ENCODE peak calls at places on chromosomes 12 and 14, in ten cellular contexts. T, S, H, G, I, D, C, B, M and U are unnamed samples.
A peak's percentile ranks its signal among the peaks of the same experiment; 100 is the strongest.

GRCh38 chr14:50272498-50272897 is 39.5 kb downstream of the L2HGDH start:
- DNase-seq in T (no peak), S (no peak), H (no peak), G (no peak), I (no peak), D (no peak), C (no peak), B (no peak), M (no peak), U (no peak)

GRCh38 chr14:68649461-68650189 is 143.2 kb downstream of the ZFP36L1 start:
- DNase-seq in T (no peak), S (no peak), H (no peak), G (no peak), I (no peak), D (no peak), C (peak; percentile 53), B (no peak), M (no peak), U (no peak)

GRCh38 chr14:89870335-89870734 is 84.2 kb downstream of the EFCAB11 start:
- DNase-seq in T (no peak), S (no peak), H (no peak), G (no peak), I (no peak), D (no peak), C (peak; percentile 68), B (no peak), M (no peak), U (no peak)

GRCh38 chr12:550473-551260 is 90.9 kb downstream of the B4GALNT3 start:
- DNase-seq in T (peak; percentile 23), S (peak; percentile 65), H (no peak), G (no peak), I (no peak), D (no peak), C (no peak), B (no peak), M (no peak), U (no peak)

GRCh38 chr14:96592591-96593388 is 90.6 kb downstream of the PAPOLA start:
- DNase-seq in T (no peak), S (no peak), H (no peak), G (peak; percentile 53), I (no peak), D (peak; percentile 35), C (peak; percentile 17), B (no peak), M (no peak), U (peak; percentile 58)

GRCh38 chr14:75046899-75047298 is 4.4 kb downstream of the MLH3 start:
- DNase-seq in T (no peak), S (no peak), H (no peak), G (no peak), I (no peak), D (no peak), C (peak; percentile 45), B (no peak), M (no peak), U (no peak)

GRCh38 chr12:89316705-89317139 is 35.6 kb downstream of the DUSP6 start:
- DNase-seq in T (no peak), S (no peak), H (no peak), G (no peak), I (peak; percentile 69), D (no peak), C (no peak), B (no peak), M (no peak), U (no peak)

GRCh38 chr12:51392556-51393237 is 1.5 kb upstream of the GALNT6 start:
- DNase-seq in T (no peak), S (no peak), H (no peak), G (no peak), I (peak; percentile 81), D (peak; percentile 70), C (no peak), B (no peak), M (no peak), U (no peak)

GRCh38 chr12:57131896-57132744 is 3.8 kb downstream of the LRP1 start:
- DNase-seq in T (no peak), S (no peak), H (no peak), G (no peak), I (peak; percentile 77), D (peak; percentile 4), C (no peak), B (no peak), M (no peak), U (no peak)

GRCh38 chr14:92258934-92259333 is 64.0 kb upstream of the SLC24A4 start:
- DNase-seq in T (no peak), S (no peak), H (no peak), G (no peak), I (peak; percentile 16), D (no peak), C (no peak), B (no peak), M (no peak), U (no peak)

GRCh38 chr14:92248638-92249037 is 74.3 kb upstream of the SLC24A4 start:
- DNase-seq in T (no peak), S (no peak), H (no peak), G (no peak), I (no peak), D (no peak), C (no peak), B (no peak), M (no peak), U (no peak)

GRCh38 chr14:92252291-92252690 is 70.7 kb upstream of the SLC24A4 start:
- DNase-seq in T (no peak), S (no peak), H (no peak), G (no peak), I (no peak), D (no peak), C (no peak), B (no peak), M (no peak), U (no peak)

GRCh38 chr14:92254786-92255185 is 68.2 kb upstream of the SLC24A4 start:
- DNase-seq in T (peak; percentile 58), S (no peak), H (no peak), G (peak; percentile 61), I (peak; percentile 62), D (no peak), C (peak; percentile 45), B (peak; percentile 22), M (peak; percentile 76), U (no peak)

DNA sequence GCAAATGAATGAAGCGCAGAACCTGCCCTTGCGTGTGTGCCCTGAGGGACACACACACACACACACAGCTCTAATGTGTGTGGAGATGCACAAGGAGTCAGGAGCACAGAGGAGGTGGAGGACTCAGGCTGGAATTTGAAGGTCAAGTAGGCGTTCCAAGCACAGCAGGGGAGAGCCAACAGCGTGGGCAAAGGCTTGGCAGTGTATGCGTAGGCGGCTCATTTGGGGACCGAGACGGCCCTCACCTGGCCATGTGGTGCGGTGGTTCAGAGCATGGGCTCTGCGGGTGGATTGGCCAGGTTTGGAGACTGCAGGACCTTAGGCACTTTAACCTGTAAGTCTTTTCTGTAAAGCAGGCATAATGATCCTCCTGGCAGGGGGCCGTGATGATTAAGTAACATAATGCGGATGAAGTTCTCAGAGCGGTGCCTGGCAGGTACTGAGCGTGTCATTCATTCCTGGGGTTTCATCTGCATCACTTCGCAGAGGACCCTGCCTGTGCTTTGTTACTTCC is 69.5 kb upstream of the SLC24A4 start:
- DNase-seq in T (no peak), S (no peak), H (no peak), G (no peak), I (peak; percentile 68), D (no peak), C (no peak), B (no peak), M (no peak), U (no peak)
- H3K4me1 ChIP-seq in T (no peaks in the 10 kb centered on the region), S (no peaks in the 10 kb centered on the region), H (no peaks in the 10 kb centered on the region), G (no peaks in the 10 kb centered on the region), I (peaks cover 2% of the 10 kb centered on the region), D (no peaks in the 10 kb centered on the region), C (no peaks in the 10 kb centered on the region), B (no peaks in the 10 kb centered on the region), M (no peaks in the 10 kb centered on the region), U (peaks cover 10% of the 10 kb centered on the region)

GRCh38 chr14:95480887-95481226 is 35.6 kb downstream of the SYNE3 start:
- DNase-seq in T (no peak), S (no peak), H (no peak), G (no peak), I (no peak), D (no peak), C (no peak), B (no peak), M (no peak), U (no peak)
- H3K4me1 ChIP-seq in T (peaks cover 13% of the 10 kb centered on the region), S (peaks cover 10% of the 10 kb centered on the region), H (peaks cover 23% of the 10 kb centered on the region), G (no peaks in the 10 kb centered on the region), I (no peaks in the 10 kb centered on the region), D (peaks cover 4% of the 10 kb centered on the region), C (peaks cover 29% of the 10 kb centered on the region), B (peaks cover 85% of the 10 kb centered on the region), M (peaks cover 6% of the 10 kb centered on the region), U (peaks cover 84% of the 10 kb centered on the region)

GRCh38 chr14:59332727-59333126 is 132.5 kb downstream of the GPR135 start:
- DNase-seq in T (no peak), S (no peak), H (no peak), G (peak; percentile 76), I (no peak), D (no peak), C (peak; percentile 97), B (no peak), M (no peak), U (no peak)

GRCh38 chr14:59333668-59334067 is 131.5 kb downstream of the GPR135 start:
- DNase-seq in T (no peak), S (no peak), H (no peak), G (peak; percentile 98), I (peak; percentile 69), D (no peak), C (peak; percentile 95), B (no peak), M (no peak), U (no peak)

GRCh38 chr14:59333235-59333634 is 131.9 kb downstream of the GPR135 start:
- DNase-seq in T (no peak), S (no peak), H (no peak), G (no peak), I (no peak), D (no peak), C (no peak), B (no peak), M (no peak), U (no peak)

GRCh38 chr14:59330455-59330854 is 134.7 kb downstream of the GPR135 start:
- DNase-seq in T (no peak), S (no peak), H (no peak), G (no peak), I (no peak), D (no peak), C (peak; percentile 53), B (no peak), M (no peak), U (no peak)

GRCh38 chr14:59331217-59331616 is 134.0 kb downstream of the GPR135 start:
- DNase-seq in T (no peak), S (no peak), H (no peak), G (no peak), I (peak; percentile 88), D (no peak), C (no peak), B (no peak), M (no peak), U (no peak)
- H3K4me1 ChIP-seq in T (no peaks in the 10 kb centered on the region), S (peaks cover 18% of the 10 kb centered on the region), H (peaks cover 21% of the 10 kb centered on the region), G (peaks cover 38% of the 10 kb centered on the region), I (no peaks in the 10 kb centered on the region), D (no peaks in the 10 kb centered on the region), C (peaks cover 7% of the 10 kb centered on the region), B (peaks cover 11% of the 10 kb centered on the region), M (peaks cover 7% of the 10 kb centered on the region), U (peaks cover 28% of the 10 kb centered on the region)

DNA sequence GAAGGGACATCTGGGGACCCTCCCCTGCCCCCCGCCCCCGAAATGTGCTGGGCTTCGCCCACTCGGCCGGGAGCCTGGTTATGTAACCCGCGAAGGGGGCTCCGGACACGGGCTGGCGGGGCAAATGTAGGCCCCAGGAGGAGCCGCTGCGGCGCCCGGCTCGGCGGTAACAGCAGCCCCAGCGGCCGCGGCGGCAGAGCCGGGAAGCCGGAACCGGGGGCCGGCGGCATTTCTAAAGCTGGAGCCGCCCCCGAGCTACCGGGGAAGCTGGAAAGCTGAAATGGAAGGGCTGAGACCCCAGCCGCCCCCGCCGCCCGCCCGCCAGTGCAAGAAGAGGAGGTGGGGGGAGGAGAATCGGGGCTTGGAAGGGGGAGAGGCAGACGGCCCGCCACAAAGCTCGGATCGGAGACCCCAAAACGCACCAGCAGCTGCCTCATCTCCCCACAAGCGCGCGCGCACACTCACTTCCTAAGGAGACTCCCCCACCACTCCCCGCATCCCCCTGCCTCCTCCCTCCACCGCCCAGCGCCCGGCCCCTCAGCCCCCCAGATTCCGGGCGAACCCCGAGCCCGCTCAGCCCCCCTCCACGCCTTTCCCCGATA is 1.5 kb downstream of the KDM2B start:
- DNase-seq in T (peak; percentile 81), S (no peak), H (no peak), G (no peak), I (no peak), D (peak; percentile 44), C (no peak), B (peak; percentile 18), M (peak; percentile 70), U (no peak)
- H3K4me1 ChIP-seq in T (peaks cover 16% of the 10 kb centered on the region), S (no peaks in the 10 kb centered on the region), H (peaks cover 25% of the 10 kb centered on the region), G (peaks cover 48% of the 10 kb centered on the region), I (peaks cover 16% of the 10 kb centered on the region), D (peaks cover 25% of the 10 kb centered on the region), C (peaks cover 26% of the 10 kb centered on the region), B (peaks cover 33% of the 10 kb centered on the region), M (peaks cover 6% of the 10 kb centered on the region), U (peaks cover 73% of the 10 kb centered on the region)